ENCODE peak calls at places on chromosomes 12 and 14, in eight cellular contexts. R is germinal center; I is endodermal cell; G is stomach; Y is D721Med; X is stimulated activated CD4-positive, alpha-beta T cell treated with anti-CD3 and anti-CD28 coated beads, TNF-alpha, amount 100 ng/mL, for 4 hours; Q is activated naive CD8-positive, alpha-beta T cell treated with anti-CD3 and anti-CD28 coated beads, Interleukin-2, amount 50 U/mL, for 24 hours; H is GM12865. B is an unnamed sample.

GRCh38 chr12:50925342-50925651 is 27.0 kb upstream of the HIGD1C start:
- DNase-seq in R (peak), I (no peak), G (no peak), Y (no peak), X (no peak), Q (no peak), H (peak), B (no peak)

GRCh38 chr14:81427348-81428058 is 27.4 kb upstream of the STON2 start:
- DNase-seq in R (no peak), I (peak), G (no peak), Y (no peak), X (no peak), Q (no peak), H (no peak), B (no peak)

GRCh38 chr14:62886461-62886860 is 158.8 kb downstream of the KCNH5 start:
- DNase-seq in R (no peak), I (no peak), G (no peak), Y (no peak), X (no peak), Q (no peak), H (no peak), B (no peak)

GRCh38 chr12:125110641-125111360 is 45.6 kb downstream of the AACS start:
- DNase-seq in R (no peak), I (no peak), G (no peak), Y (no peak), X (no peak), Q (no peak), H (no peak), B (no peak)

GRCh38 chr14:101227611-101228594 is 324.4 kb upstream of the RTL1 start:
- DNase-seq in R (no peak), I (peak), G (no peak), Y (no peak), X (no peak), Q (no peak), H (no peak), B (no peak)

GRCh38 chr12:55983229-55983849 is 9.5 kb downstream of the RAB5B start:
- DNase-seq in R (no peak), I (no peak), G (no peak), Y (no peak), X (no peak), Q (no peak), H (no peak), B (no peak)

GRCh38 chr12:19620222-19620621 is 180.9 kb downstream of the AEBP2 start:
- DNase-seq in R (no peak), I (no peak), G (peak), Y (no peak), X (no peak), Q (no peak), H (no peak), B (no peak)

GRCh38 chr12:1115471-1116242 is 124.6 kb downstream of the ERC1 start:
- DNase-seq in R (no peak), I (no peak), G (no peak), Y (no peak), X (no peak), Q (no peak), H (no peak), B (no peak)

GRCh38 chr14:26917086-26917485 is 319.3 kb upstream of the NOVA1 start:
- DNase-seq in R (no peak), I (no peak), G (no peak), Y (peak), X (no peak), Q (no peak), H (no peak), B (no peak)

GRCh38 chr14:101336203-101336602 is 225.1 kb upstream of the DIO3 start:
- DNase-seq in R (no peak), I (no peak), G (no peak), Y (no peak), X (no peak), Q (no peak), H (no peak), B (no peak)

GRCh38 chr14:83887871-83888270 is 1642.1 kb upstream of the FLRT2 start:
- DNase-seq in R (no peak), I (no peak), G (no peak), Y (no peak), X (no peak), Q (no peak), H (no peak), B (no peak)